ENCODE peak calls at places on chromosome 14, in seven cellular contexts. J, U, B, Z, Y, F and R are unnamed samples.

GRCh38 chr14:68791078-68791983 is 1.5 kb downstream of the ZFP36L1 start:
- DNase-seq in Z (no peak), Y (peak), B (peak), F (no peak), J (peak), U (no peak), R (peak)

GRCh38 chr14:95597784-95598204 is 62.9 kb downstream of the GLRX5 start:
- DNase-seq in B (no peak), J (peak), Z (peak), F (no peak), U (peak), Y (no peak), R (no peak)

GRCh38 chr14:74754157-74754556 is 9.0 kb upstream of the YLPM1 start:
- DNase-seq in U (no peak), Z (no peak), J (no peak), F (no peak), Y (no peak), B (no peak), R (no peak)

GRCh38 chr14:90301122-90301521 is 30.6 kb downstream of the NRDE2 start:
- DNase-seq in Y (no peak), J (no peak), U (no peak), B (no peak), Z (no peak), F (no peak), R (no peak)

GRCh38 chr14:88706425-88706824 is 86.3 kb downstream of the EML5 start:
- DNase-seq in F (no peak), J (peak), Y (no peak), U (no peak), B (no peak), Z (no peak), R (peak)

GRCh38 chr14:70350078-70350477 is 9.4 kb downstream of the COX16 start:
- DNase-seq in F (no peak), Z (no peak), U (no peak), J (no peak), Y (no peak), B (no peak), R (no peak)

GRCh38 chr14:101591121-101591520 is 29.8 kb downstream of the DIO3 start:
- DNase-seq in Z (no peak), J (no peak), F (no peak), Y (no peak), B (peak), U (no peak), R (no peak)

GRCh38 chr14:91376547-91377477 is 40.8 kb downstream of the CCDC88C start:
- DNase-seq in J (no peak), Z (no peak), B (no peak), F (no peak), U (no peak), Y (no peak), R (no peak)

GRCh38 chr14:44961151-44961729 is 507 bp downstream of the KLHL28 start:
- DNase-seq in Y (peak), F (peak), J (peak), B (no peak), Z (peak), U (no peak), R (peak)

GRCh38 chr14:50612795-50613194 is 52.9 kb downstream of the ATL1 start:
- DNase-seq in F (no peak), J (no peak), Y (no peak), Z (no peak), U (no peak), B (no peak), R (no peak)

GRCh38 chr14:67133595-67134441 is 55.4 kb upstream of the GARIN2 start:
- DNase-seq in F (no peak), B (no peak), Y (no peak), U (no peak), J (no peak), Z (no peak), R (no peak)
- TF ChIP-seq CTCF in F (no peak), B (no peak), Y (no peak), U (no peak), J (no peak), Z (no peak), R (no peak)

GRCh38 chr14:40656301-40656700 is 950.4 kb upstream of the LRFN5 start:
- DNase-seq in U (no peak), Y (no peak), B (no peak), F (no peak), J (no peak), Z (no peak), R (no peak)

DNA sequence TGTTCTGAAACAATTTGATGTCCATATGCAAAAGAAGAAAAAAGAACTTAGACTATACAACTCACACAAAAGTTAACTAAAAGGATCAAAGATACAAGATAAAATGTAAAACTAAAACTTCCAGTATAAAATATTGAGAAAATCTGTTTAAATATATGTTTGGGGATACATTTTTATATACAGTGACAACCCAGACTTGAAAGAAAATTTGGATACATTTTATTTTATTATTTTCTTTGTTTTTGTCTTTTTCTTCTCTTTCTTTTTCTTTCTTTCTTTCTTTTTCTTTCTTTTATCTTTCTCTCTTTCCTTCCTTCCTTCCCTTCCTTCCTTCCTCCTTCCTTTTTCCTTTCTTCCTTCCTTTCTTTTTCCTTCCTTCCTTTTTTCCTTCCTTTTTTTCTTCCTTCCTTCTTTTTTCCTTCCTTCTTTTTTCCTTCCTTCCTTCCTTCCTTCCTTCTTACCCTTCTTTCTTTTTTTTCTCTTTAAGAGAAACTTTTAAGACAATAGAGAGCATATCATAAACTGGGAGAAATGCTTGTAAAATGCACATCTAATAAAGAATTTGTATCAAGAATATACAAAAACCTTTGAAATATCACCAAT is 954.5 kb upstream of the LRFN5 start:
- DNase-seq in F (no peak), U (no peak), J (no peak), Y (no peak), B (no peak), Z (no peak), R (no peak)
- TF ChIP-seq CTCF in F (no peak), U (no peak), J (no peak), Y (no peak), B (no peak), Z (no peak), R (no peak)

DNA sequence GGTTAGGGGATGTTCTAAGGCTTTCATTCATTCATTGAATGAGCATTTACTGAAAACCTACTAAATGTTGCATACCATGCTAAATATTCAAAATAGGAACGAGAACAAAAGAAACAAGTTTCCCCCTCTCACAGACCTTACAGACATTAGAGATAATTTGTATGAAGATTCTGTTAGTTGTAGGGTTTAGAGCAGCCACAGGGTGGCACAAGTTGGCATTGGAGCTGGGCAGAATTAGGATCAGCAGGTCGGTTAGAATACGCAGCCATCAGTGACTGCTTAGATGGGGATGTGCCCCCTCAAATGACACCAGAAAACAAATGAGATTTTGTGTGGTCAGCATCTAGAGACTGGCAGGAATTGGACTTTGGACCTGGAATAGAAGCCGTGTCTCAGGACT is 166.3 kb upstream of the DAAM1 start:
- DNase-seq in U (no peak), Z (no peak), Y (no peak), J (no peak), F (no peak), B (no peak), R (peak)
- TF ChIP-seq CTCF in U (peak), Z (no peak), Y (no peak), J (peak), F (peak), B (peak), R (peak)

GRCh38 chr14:27587103-27587502 is 989.3 kb upstream of the NOVA1 start:
- DNase-seq in Z (no peak), Y (no peak), F (no peak), J (no peak), B (no peak), U (no peak), R (no peak)
- TF ChIP-seq CTCF in Z (no peak), Y (no peak), F (no peak), J (no peak), B (no peak), U (no peak), R (peak)

GRCh38 chr14:77376771-77377501 is at the start of the genes SAMD15 and TMED8:
- DNase-seq in Z (peak), U (peak), B (peak), F (peak), J (peak), Y (peak), R (peak)
- TF ChIP-seq CTCF in Z (no peak), U (no peak), B (peak), F (peak), J (no peak), Y (no peak), R (peak)

GRCh38 chr14:100106260-100106659 is 41.0 kb downstream of the EVL start:
- DNase-seq in J (no peak), Z (no peak), B (peak), U (no peak), F (no peak), Y (no peak), R (no peak)
- TF ChIP-seq CTCF in J (no peak), Z (no peak), B (no peak), U (no peak), F (no peak), Y (no peak), R (no peak)

DNA sequence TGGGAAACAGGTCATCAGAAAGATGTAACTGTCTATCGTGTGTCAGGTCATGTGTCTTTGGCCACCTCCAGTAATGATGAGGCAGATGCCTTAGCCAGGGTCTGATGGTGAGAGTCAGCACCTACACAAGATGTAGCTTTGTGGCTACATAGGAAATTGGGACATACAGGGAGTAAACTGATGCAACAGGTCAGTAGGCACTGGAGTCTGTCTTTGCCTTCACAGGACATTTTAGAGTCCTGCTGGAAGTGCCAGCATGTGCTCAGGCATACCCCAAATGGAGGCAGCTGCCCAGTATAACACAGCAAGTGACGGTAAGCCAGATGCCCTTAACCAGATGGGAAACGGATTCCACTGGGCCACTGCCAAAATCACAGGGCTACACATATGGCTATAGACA is 12.6 kb upstream of the RNASE12 start:
- DNase-seq in J (no peak), Z (no peak), B (no peak), Y (no peak), F (no peak), U (no peak), R (no peak)
- TF ChIP-seq CTCF in J (no peak), Z (no peak), B (no peak), Y (no peak), F (no peak), U (no peak), R (no peak)

DNA sequence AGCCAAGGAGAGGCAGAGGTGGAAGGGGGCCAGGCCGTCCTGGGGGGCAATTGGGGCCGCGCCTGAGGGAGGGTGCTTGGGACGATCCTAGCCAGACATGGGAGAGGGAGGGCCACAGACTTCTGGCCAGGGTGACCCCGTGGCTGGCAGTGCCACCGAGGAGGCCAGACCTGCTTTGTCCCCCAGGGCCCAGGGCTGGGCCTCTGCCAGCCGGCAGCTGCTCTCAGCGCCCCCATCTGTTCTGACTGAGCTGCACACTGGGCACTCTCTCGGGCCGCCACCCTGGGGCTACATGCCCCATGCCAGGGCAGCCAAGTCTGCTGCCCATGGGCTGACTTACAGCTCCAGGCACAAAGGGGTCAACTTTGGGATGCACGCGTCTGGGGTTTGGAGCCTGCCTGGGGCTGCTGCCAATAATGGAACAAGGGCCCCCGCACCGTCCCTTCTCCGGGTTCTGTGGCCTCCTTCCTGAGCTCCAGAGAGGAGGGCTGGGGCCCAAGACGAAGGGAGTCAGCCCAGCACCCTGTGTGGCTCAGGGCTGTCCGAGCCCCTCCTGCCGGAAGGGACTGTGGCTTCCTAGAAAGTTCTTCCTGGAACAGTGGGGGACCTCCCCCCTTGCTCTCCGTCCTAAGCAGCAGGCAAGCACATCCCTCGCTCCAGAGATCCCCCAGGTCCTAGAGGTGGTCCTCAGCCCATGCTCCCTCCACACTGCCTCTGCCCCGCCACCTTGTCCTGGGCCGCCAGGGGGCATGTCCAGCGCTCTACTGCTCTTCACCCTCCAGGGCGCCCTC is 1.1 kb downstream of the ADSS1 start:
- DNase-seq in B (no peak), Z (no peak), F (peak), Y (no peak), U (no peak), J (no peak), R (peak)
- TF ChIP-seq CTCF in B (peak), Z (no peak), F (peak), Y (no peak), U (peak), J (peak), R (peak)